ENCODE peak calls at places on chromosomes 4 and X, in four cellular contexts. One of them, this sample, is unnamed.

GRCh38 chrX:1741828-1742394 is 127.1 kb downstream of the ASMT start:
- DNase-seq in bronchial epithelial cell: no peak
- DNase-seq in neural crest cell: no peak
- DNase-seq in endothelial cell: no peak
- DNase-seq in this sample: no peak

GRCh38 chr4:156547439-156547838 is 424.2 kb downstream of the PDGFC start:
- DNase-seq in bronchial epithelial cell: peak
- DNase-seq in neural crest cell: no peak
- DNase-seq in endothelial cell: no peak
- DNase-seq in this sample: no peak

GRCh38 chr4:151438154-151438553 is 29.2 kb downstream of the FHIP1A start:
- DNase-seq in bronchial epithelial cell: no peak
- DNase-seq in neural crest cell: no peak
- DNase-seq in endothelial cell: no peak
- DNase-seq in this sample: no peak

GRCh38 chr4:95193391-95194224 is 355.2 kb downstream of the UNC5C start:
- DNase-seq in bronchial epithelial cell: no peak
- DNase-seq in neural crest cell: no peak
- DNase-seq in endothelial cell: no peak
- DNase-seq in this sample: no peak

GRCh38 chr4:40316333-40316781 is 18.8 kb upstream of the CHRNA9 start:
- DNase-seq in bronchial epithelial cell: peak
- DNase-seq in neural crest cell: no peak
- DNase-seq in endothelial cell: no peak
- DNase-seq in this sample: no peak

GRCh38 chr4:41426523-41426922 is 111.4 kb upstream of the LIMCH1 start:
- DNase-seq in bronchial epithelial cell: no peak
- DNase-seq in neural crest cell: no peak
- DNase-seq in endothelial cell: no peak
- DNase-seq in this sample: no peak

GRCh38 chr4:184647391-184648101 is 1.7 kb downstream of the CASP3 start:
- DNase-seq in bronchial epithelial cell: peak
- DNase-seq in neural crest cell: no peak
- DNase-seq in endothelial cell: no peak
- DNase-seq in this sample: no peak

GRCh38 chrX:1487401-1487800 is 34.7 kb upstream of the ASMTL start:
- DNase-seq in bronchial epithelial cell: no peak
- DNase-seq in neural crest cell: no peak
- DNase-seq in endothelial cell: no peak
- DNase-seq in this sample: no peak

GRCh38 chr4:6767725-6768538 is 14.6 kb upstream of the KIAA0232 start:
- DNase-seq in bronchial epithelial cell: peak
- DNase-seq in neural crest cell: no peak
- DNase-seq in endothelial cell: no peak
- DNase-seq in this sample: peak

DNA sequence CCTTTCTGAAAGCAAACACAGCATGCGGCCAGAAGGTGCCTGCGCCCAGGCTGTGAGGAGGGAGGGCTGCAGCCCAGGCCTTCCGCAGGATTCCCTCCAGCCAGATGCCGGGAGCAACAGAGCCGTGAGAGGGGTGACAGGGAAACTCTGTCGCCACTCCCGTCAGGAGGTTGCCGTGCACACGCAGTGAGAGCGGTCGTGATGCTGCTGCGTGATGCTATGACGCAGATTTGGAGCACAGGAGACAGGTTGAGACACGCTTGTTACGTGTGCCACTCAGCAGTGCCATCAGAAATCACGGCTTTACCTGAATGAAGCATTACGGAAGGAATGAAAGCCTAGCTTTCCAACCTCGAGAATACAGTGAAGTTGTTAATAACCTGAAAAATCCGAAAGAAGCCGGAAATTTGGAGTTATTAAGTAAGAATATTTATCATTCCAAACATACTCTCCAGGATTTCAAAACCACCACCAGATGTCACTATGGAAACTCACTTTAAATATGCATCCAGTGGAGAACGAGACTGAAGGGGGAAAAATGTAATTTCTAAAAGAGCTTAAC is 54.4 kb downstream of the FAT1 start:
- DNase-seq in bronchial epithelial cell: peak
- DNase-seq in neural crest cell: no peak
- DNase-seq in endothelial cell: no peak
- DNase-seq in this sample: no peak
- TF ChIP-seq CTCF in bronchial epithelial cell: peak
- TF ChIP-seq CTCF in neural crest cell: peak
- TF ChIP-seq CTCF in endothelial cell: peak
- TF ChIP-seq CTCF in this sample: peak

GRCh38 chr4:48767530-48767929 is 12.5 kb downstream of the FRYL start:
- DNase-seq in bronchial epithelial cell: no peak
- DNase-seq in neural crest cell: no peak
- DNase-seq in endothelial cell: no peak
- DNase-seq in this sample: no peak
- TF ChIP-seq CTCF in bronchial epithelial cell: no peak
- TF ChIP-seq CTCF in neural crest cell: no peak
- TF ChIP-seq CTCF in endothelial cell: no peak
- TF ChIP-seq CTCF in this sample: no peak

GRCh38 chr4:153541426-153542096 is 75.4 kb downstream of the TMEM131L start:
- DNase-seq in bronchial epithelial cell: peak
- DNase-seq in neural crest cell: no peak
- DNase-seq in endothelial cell: no peak
- DNase-seq in this sample: no peak
- TF ChIP-seq CTCF in bronchial epithelial cell: no peak
- TF ChIP-seq CTCF in neural crest cell: no peak
- TF ChIP-seq CTCF in endothelial cell: no peak
- TF ChIP-seq CTCF in this sample: no peak

DNA sequence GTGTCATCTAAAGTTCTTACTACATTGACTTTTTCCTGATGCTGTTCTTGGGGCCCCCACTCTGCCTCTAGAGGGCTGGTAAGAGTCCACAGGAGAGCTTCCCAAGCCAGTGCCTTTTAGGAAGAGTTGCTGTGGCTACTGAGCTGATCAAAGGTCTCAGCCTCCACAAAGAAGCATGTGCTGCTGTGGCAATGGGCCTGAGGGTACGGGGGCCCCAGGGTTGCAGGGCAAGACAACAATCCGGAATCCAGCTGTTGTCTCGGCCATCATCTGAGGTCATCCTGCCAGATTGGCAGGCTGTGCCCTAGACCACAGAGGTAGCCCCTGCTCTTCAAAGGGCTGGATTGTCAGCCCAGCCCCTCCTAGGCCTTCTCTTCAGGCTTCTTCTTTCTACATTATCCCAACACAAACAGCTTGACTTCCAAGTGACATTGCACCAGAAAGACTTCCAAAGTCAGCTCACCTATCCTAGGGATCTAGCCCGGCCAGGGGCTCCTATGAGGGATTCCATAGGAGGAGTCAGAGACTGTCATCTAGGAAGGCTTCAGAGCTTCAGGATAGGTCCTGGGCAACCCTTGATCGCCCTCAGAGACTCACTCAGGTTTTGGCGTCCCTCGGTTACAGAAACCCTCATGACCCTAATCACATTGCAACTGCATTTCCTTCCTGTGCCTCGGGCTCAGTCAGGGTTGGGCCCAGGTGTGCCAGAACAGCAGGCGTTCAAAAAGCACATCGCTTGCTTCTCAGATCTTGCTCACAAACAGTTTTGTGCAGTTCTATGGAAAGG is 27.7 kb downstream of the SLC25A5 start:
- DNase-seq in bronchial epithelial cell: no peak
- DNase-seq in neural crest cell: no peak
- DNase-seq in endothelial cell: no peak
- DNase-seq in this sample: no peak
- TF ChIP-seq CTCF in bronchial epithelial cell: no peak
- TF ChIP-seq CTCF in neural crest cell: no peak
- TF ChIP-seq CTCF in endothelial cell: no peak
- TF ChIP-seq CTCF in this sample: no peak